ENCODE peak calls at places on chromosome 10, in eight cellular contexts. W is stomach, N is SK-N-SH, Y is Panc1, R is spleen, G is transverse colon, H is endothelial cell of umbilical vein, L is breast epithelium. P is an unnamed sample. For H3K9me3, the result is how much of the 10 kb centered on the place peaks cover.

GRCh38 chr10:71531485-71532446 is 135.0 kb downstream of the CDH23 start:
- DNase-seq in L (no peak), R (no peak), H (no peak), N (no peak), W (no peak), G (no peak), Y (no peak), P (no peak)

GRCh38 chr10:22335204-22335956 is 9.9 kb upstream of the SPAG6 start:
- DNase-seq in W (peak), R (peak), L (no peak), H (peak), Y (no peak), G (peak), N (peak), P (no peak)

GRCh38 chr10:127881262-127881661 is 11.5 kb downstream of the CLRN3 start:
- DNase-seq in N (no peak), L (no peak), Y (no peak), H (no peak), G (peak), R (no peak), W (peak), P (no peak)

GRCh38 chr10:33365871-33366411 is 31.5 kb upstream of the NRP1 start:
- DNase-seq in L (no peak), N (no peak), W (no peak), Y (no peak), H (peak), R (no peak), G (no peak), P (no peak)

GRCh38 chr10:6530211-6530840 is 49.8 kb downstream of the PRKCQ start:
- DNase-seq in G (peak), N (no peak), L (no peak), W (peak), H (no peak), R (peak), Y (no peak), P (no peak)

GRCh38 chr10:133278577-133279265 is 2.1 kb upstream of the ADAM8 start:
- DNase-seq in N (no peak), G (peak), Y (no peak), L (no peak), W (peak), R (peak), H (no peak), P (no peak)

GRCh38 chr10:91210014-91210413 is 10.4 kb upstream of the PCGF5 start:
- DNase-seq in R (no peak), Y (no peak), L (no peak), G (no peak), H (no peak), N (no peak), W (no peak), P (no peak)

GRCh38 chr10:44845672-44846071 is 65.5 kb upstream of the TMEM72 start:
- DNase-seq in Y (no peak), G (no peak), W (no peak), L (no peak), N (no peak), H (no peak), R (no peak), P (no peak)

GRCh38 chr10:112801004-112801403 is 149.0 kb upstream of the TCF7L2 start:
- DNase-seq in G (no peak), W (no peak), Y (no peak), R (no peak), H (no peak), L (no peak), N (no peak), P (no peak)

GRCh38 chr10:96513686-96514551 is at the start of gene TLL2:
- DNase-seq in Y (peak), N (peak), L (peak), W (peak), R (peak), G (peak), H (peak), P (no peak)

GRCh38 chr10:99555371-99556224 is 22.9 kb downstream of the NKX2-3 start:
- DNase-seq in G (no peak), Y (no peak), R (no peak), N (no peak), W (no peak), L (no peak), H (no peak), P (no peak)

GRCh38 chr10:17354781-17355180 is 99.6 kb downstream of the ST8SIA6 start:
- DNase-seq in W (no peak), Y (no peak), G (no peak), R (no peak), H (no peak), L (no peak), N (no peak), P (no peak)

GRCh38 chr10:9957352-9957751 is 1060.3 kb upstream of the CELF2 start:
- DNase-seq in Y (no peak), G (no peak), N (no peak), L (no peak), H (no peak), W (no peak), R (no peak), P (no peak)

GRCh38 chr10:8056891-8057331 is 2.4 kb downstream of the GATA3 start:
- DNase-seq in Y (no peak), W (no peak), L (no peak), H (peak), R (no peak), N (no peak), G (no peak), P (no peak)

GRCh38 chr10:26031300-26031699 is 97.3 kb downstream of the MYO3A start:
- DNase-seq in H (no peak), R (no peak), W (no peak), L (no peak), Y (no peak), N (no peak), G (no peak), P (no peak)

GRCh38 chr10:72704117-72704516 is 12.2 kb downstream of the MCU start:
- DNase-seq in W (no peak), N (no peak), R (no peak), Y (no peak), L (no peak), G (no peak), H (no peak), P (no peak)

GRCh38 chr10:44552716-44553115 is 167.8 kb upstream of the CXCL12 start:
- DNase-seq in G (no peak), R (no peak), W (no peak), Y (no peak), H (no peak), N (no peak), L (no peak), P (no peak)

GRCh38 chr10:45446858-45447257 is 72.8 kb downstream of the ALOX5 start:
- DNase-seq in Y (no peak), N (no peak), R (no peak), W (no peak), H (no peak), L (no peak), G (no peak), P (no peak)

GRCh38 chr10:25125151-25125550 is 49.6 kb upstream of the GPR158 start:
- DNase-seq in N (peak), R (no peak), L (no peak), W (no peak), H (no peak), Y (no peak), G (no peak), P (no peak)

GRCh38 chr10:71288461-71288860 is 30.6 kb upstream of the SLC29A3 start:
- DNase-seq in W (no peak), N (no peak), Y (no peak), R (no peak), G (no peak), L (no peak), H (no peak), P (no peak)

GRCh38 chr10:51109821-51110533 is 35.7 kb downstream of the PRKG1 start:
- DNase-seq in H (peak), L (no peak), W (no peak), Y (no peak), G (no peak), R (no peak), N (no peak), P (no peak)

GRCh38 chr10:92239600-92240288 is 51.1 kb downstream of the CPEB3 start:
- DNase-seq in Y (no peak), H (peak), L (no peak), G (peak), R (peak), W (peak), N (peak), P (no peak)

GRCh38 chr10:31961264-31961663 is 32.6 kb upstream of the ARHGAP12 start:
- DNase-seq in G (no peak), W (peak), Y (no peak), H (no peak), N (no peak), L (peak), R (no peak), P (no peak)

GRCh38 chr10:22615819-22616499 is 98.4 kb downstream of the PIP4K2A start:
- DNase-seq in G (peak), L (no peak), R (peak), N (no peak), H (no peak), Y (no peak), W (peak), P (no peak)

GRCh38 chr10:95655571-95656290 is 780 bp downstream of the ALDH18A1 start:
- DNase-seq in Y (no peak), N (peak), L (no peak), G (peak), H (peak), W (no peak), R (no peak), P (no peak)

GRCh38 chr10:43078986-43079273 is 2.1 kb downstream of the RET start:
- DNase-seq in H (no peak), W (no peak), L (no peak), G (peak), R (no peak), Y (no peak), N (peak), P (no peak)

GRCh38 chr10:58436071-58436470 is 50.9 kb downstream of the TFAM start:
- DNase-seq in W (no peak), G (no peak), N (no peak), H (peak), R (no peak), Y (no peak), L (no peak), P (no peak)

GRCh38 chr10:4231439-4231838 is 446.4 kb upstream of the KLF6 start:
- DNase-seq in R (no peak), W (no peak), Y (no peak), N (no peak), H (no peak), L (no peak), G (no peak), P (no peak)

GRCh38 chr10:4229106-4229505 is 444.1 kb upstream of the KLF6 start:
- DNase-seq in N (no peak), Y (no peak), G (no peak), L (no peak), R (no peak), H (no peak), W (no peak), P (no peak)

DNA sequence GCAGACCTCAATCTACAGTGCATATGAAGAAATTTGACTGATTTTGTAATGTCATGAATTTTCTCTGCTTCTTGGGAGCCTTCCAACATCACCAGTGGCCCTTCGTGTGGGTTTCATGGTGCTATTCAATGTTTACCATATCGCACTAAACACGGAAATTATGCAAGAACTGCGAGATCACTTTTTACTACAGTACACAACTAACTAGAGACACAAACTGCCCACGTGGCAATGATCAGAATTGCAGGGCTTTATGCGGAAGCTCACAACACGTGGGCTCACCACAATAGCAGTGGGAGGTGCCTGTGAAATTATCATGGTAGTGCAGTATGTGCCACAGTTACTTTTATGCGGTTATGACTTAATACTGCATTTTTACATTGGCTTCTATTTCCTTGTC is 449.7 kb upstream of the KLF6 start:
- DNase-seq in Y (no peak), N (no peak), G (no peak), R (peak), W (no peak), H (no peak), L (no peak), P (no peak)
- TF ChIP-seq POLR2AphosphoS5 in Y (no peak), N (no peak), G (no peak), R (no peak), W (no peak), H (no peak), L (no peak), P (no peak)

GRCh38 chr10:60968504-60968903 is 24.5 kb upstream of the RHOBTB1 start:
- DNase-seq in Y (no peak), H (no peak), R (no peak), G (no peak), L (no peak), W (no peak), N (no peak), P (no peak)

GRCh38 chr10:60964257-60965235 is 20.6 kb upstream of the RHOBTB1 start:
- DNase-seq in G (peak), N (peak), L (peak), H (peak), Y (peak), W (peak), R (peak), P (peak)

GRCh38 chr10:60967260-60967659 is 23.3 kb upstream of the RHOBTB1 start:
- DNase-seq in L (no peak), W (no peak), Y (no peak), N (no peak), H (no peak), G (no peak), R (no peak), P (no peak)

GRCh38 chr10:60970526-60970925 is 26.5 kb upstream of the RHOBTB1 start:
- DNase-seq in N (no peak), H (no peak), R (no peak), G (no peak), W (no peak), Y (no peak), L (no peak), P (no peak)

DNA sequence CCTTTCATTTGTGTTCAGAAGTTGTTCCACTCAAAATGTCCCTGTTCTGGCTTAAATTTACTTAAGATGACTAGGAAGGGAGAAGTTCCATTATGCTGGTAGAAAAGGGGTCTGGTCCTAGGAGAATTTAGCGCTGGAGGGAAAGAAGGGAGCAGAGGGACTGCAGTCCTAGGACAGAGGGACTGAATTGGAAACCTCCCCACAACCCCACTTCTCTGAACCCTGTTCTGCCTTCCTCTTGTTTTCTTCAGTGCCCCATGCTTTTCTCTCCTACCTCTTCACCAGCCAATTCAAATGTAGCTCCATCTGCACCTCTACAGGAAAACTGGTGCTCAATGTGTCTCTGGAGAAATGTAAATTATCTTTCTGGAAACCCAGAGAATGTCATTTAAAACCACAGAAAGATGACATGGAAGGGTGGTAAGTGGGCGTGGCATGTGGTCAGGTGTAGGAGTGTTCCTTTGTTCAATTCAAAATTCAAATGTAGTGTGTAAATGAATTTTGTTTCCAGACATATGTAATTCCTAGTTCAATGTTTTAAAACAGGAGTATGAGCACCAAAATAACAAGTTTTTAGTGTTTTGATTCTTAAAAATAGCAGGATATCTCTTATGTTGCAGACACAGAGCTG is 24.0 kb upstream of the RHOBTB1 start:
- DNase-seq in G (no peak), W (no peak), R (no peak), N (no peak), H (no peak), L (no peak), Y (no peak), P (no peak)
- H3K9me3 ChIP-seq in G (under half), W (under half), R (under half), N (under half), H (under half), L (under half), Y (under half), P (under half)

GRCh38 chr10:88943778-88944177 is 8.8 kb downstream of the ACTA2 start:
- DNase-seq in G (no peak), N (no peak), R (no peak), L (no peak), H (no peak), W (no peak), Y (no peak), P (no peak)
- H3K4me3 ChIP-seq in G (no peak), N (no peak), R (no peak), L (no peak), H (no peak), W (no peak), Y (no peak), P (no peak)

GRCh38 chr10:14602807-14603538 is 171.7 kb downstream of the FAM107B start:
- DNase-seq in R (no peak), Y (no peak), H (peak), G (no peak), N (no peak), W (no peak), L (no peak), P (no peak)
- TF ChIP-seq POLR2AphosphoS5 in R (no peak), Y (no peak), H (no peak), G (no peak), N (no peak), W (peak), L (no peak), P (no peak)

DNA sequence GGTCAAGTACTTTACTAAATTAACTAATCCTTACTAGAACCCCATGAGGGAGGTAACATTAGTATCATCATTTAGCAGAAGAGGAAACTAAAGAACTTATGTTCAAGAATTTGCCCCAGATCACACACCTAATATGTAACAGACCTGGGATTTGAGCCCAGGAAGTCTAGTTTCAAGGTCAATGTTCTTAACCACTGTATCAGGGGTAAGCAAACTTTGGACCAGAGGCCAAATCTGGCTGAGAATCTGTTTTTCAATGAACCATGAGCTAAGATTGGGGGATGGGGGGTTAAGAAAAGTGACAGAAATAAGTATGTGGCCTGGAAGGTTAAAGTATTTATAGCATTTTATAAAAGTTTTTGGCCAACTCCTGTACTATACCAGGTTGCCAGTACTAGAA is 95.1 kb downstream of the ZNF248 start:
- DNase-seq in N (no peak), R (no peak), W (no peak), G (no peak), Y (no peak), H (no peak), L (no peak), P (no peak)
- H3K9me3 ChIP-seq in N (under half), R (half or more), W (half or more), G (under half), Y (under half), H (under half), L (under half), P (under half)

GRCh38 chr10:75418712-75419111 is 12.7 kb upstream of the LRMDA start:
- DNase-seq in W (no peak), Y (no peak), N (no peak), R (no peak), G (no peak), L (no peak), H (no peak), P (no peak)
- H3K4me3 ChIP-seq in W (no peak), Y (no peak), N (no peak), R (no peak), G (no peak), L (no peak), H (no peak), P (no peak)

DNA sequence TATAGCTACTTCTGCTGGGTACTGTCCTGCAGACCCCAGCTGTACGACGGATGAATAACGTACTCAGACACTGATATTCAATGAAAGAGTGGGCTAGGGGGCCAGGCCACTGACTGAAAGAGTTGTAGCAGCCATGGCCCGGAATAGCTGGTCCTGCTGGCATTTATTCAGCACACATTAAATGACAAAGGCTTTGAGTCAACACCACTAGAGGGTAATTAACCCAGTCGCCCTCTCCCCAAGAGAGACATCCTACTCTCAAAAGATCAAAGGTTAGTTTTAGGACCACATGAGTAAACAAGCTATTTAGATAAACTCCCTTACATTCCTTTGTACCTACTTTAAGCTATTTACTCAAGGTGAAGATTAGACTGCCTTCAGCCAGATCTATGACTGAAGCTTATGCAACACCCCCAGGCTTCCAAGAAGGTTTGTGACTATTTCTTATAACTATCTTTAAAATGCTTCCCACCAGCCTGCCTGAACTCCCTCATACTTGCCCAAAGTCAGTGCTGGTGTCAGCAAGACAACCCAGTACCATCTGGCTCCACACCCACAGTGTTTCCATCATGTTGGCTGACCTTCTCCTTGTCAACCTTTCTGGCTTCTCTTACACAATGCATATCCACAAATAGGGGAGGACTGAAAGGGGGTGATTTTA is 629.1 kb downstream of the SORCS1 start:
- DNase-seq in L (no peak), Y (no peak), G (no peak), H (no peak), W (no peak), N (no peak), R (no peak), P (no peak)
- TF ChIP-seq POLR2AphosphoS5 in L (no peak), Y (no peak), G (no peak), H (no peak), W (no peak), N (no peak), R (no peak), P (no peak)

DNA sequence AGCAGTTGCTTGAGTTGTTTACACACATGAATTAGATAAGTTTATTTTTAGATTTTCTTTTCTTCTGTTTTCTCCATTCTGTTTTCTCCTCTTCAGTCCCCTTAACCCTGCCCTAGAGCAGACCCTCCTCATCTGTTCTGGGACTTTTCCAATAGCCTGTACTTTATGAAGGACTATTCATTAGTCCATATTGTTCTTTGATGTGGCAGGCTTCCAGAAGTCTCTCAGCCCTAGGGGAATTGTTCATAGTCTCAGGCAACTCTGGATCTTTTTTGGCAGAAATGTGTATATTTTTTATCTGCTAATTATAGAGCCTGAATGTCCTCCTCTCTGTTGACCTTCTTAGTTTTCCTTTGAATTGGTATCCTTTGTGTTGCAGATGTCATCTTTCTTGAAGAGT is 25.4 kb downstream of the KAT6B start:
- DNase-seq in H (peak), N (no peak), Y (no peak), R (no peak), L (no peak), W (no peak), G (no peak), P (no peak)
- H3K9me3 ChIP-seq in H (under half), N (under half), Y (under half), R (under half), L (under half), W (under half), G (under half), P (under half)

GRCh38 chr10:48199580-48200377 is 74.7 kb downstream of the FRMPD2 start:
- DNase-seq in Y (no peak), R (no peak), N (no peak), W (no peak), G (no peak), H (no peak), L (no peak), P (peak)
- H3K4me3 ChIP-seq in Y (no peak), R (no peak), N (no peak), W (no peak), G (no peak), H (no peak), L (no peak), P (no peak)

GRCh38 chr10:73894245-73894971 is 16.5 kb upstream of the PLAU start:
- DNase-seq in H (peak), L (no peak), W (no peak), Y (no peak), R (no peak), G (no peak), N (no peak), P (no peak)
- TF ChIP-seq POLR2AphosphoS5 in H (peak), L (no peak), W (no peak), Y (no peak), R (no peak), G (no peak), N (peak), P (no peak)

P was measured in SK-N-MC.